ENCODE peak calls at places on chromosome 18, in six cellular contexts. B is IMR-90, D is heart left ventricle, G is MM.1S, F is AG04450, O is fibroblast of the aortic adventitia. W is an unnamed sample.
A peak's percentile ranks its signal among the peaks of the same experiment; 100 is the strongest.

GRCh38 chr18:11859903-11860407 is 8.7 kb downstream of the CHMP1B start:
- DNase-seq in B (peak; percentile 90), D (no peak), G (no peak), F (peak; percentile 21), O (peak; percentile 75), W (no peak)

GRCh38 chr18:44742741-44743311 is 62.1 kb downstream of the SETBP1 start:
- DNase-seq in B (peak; percentile 29), D (peak; percentile 74), G (no peak), F (peak; percentile 4), O (peak; percentile 79), W (peak; percentile 70)

GRCh38 chr18:34643982-34644381 is 66.1 kb upstream of the DTNA start:
- DNase-seq in B (peak; percentile 12), D (no peak), G (no peak), F (no peak), O (peak; percentile 34), W (no peak)

GRCh38 chr18:80143876-80144275 is 34.8 kb downstream of the ADNP2 start:
- DNase-seq in B (peak; percentile 68), D (no peak), G (no peak), F (no peak), O (peak; percentile 19), W (no peak)

GRCh38 chr18:5709476-5710095 is 165.8 kb upstream of the EPB41L3 start:
- DNase-seq in B (no peak), D (no peak), G (no peak), F (no peak), O (no peak), W (no peak)

GRCh38 chr18:154151-154550 is 4.2 kb upstream of the USP14 start:
- DNase-seq in B (peak; percentile 29), D (peak; percentile 32), G (no peak), F (no peak), O (peak; percentile 39), W (peak; percentile 4)

GRCh38 chr18:11322006-11322405 is 172.6 kb upstream of the PIEZO2 start:
- DNase-seq in B (peak; percentile 12), D (no peak), G (no peak), F (no peak), O (no peak), W (no peak)

GRCh38 chr18:5984245-5984644 is 88.9 kb upstream of the TMEM200C start:
- DNase-seq in B (no peak), D (no peak), G (no peak), F (no peak), O (no peak), W (no peak)

GRCh38 chr18:28189400-28190239 is 12.7 kb upstream of the CDH2 start:
- DNase-seq in B (peak; percentile 87), D (no peak), G (peak; percentile 67), F (peak; percentile 56), O (peak; percentile 84), W (peak; percentile 15)

GRCh38 chr18:24270937-24271380 is 126.7 kb downstream of the OSBPL1A start:
- DNase-seq in B (peak; percentile 63), D (no peak), G (no peak), F (no peak), O (peak; percentile 51), W (no peak)

GRCh38 chr18:9658111-9658641 is 43.8 kb upstream of the PPP4R1 start:
- DNase-seq in B (no peak), D (no peak), G (no peak), F (no peak), O (no peak), W (no peak)

GRCh38 chr18:66575263-66575662 is 28.6 kb downstream of the CDH19 start:
- DNase-seq in B (no peak), D (no peak), G (no peak), F (no peak), O (no peak), W (no peak)

GRCh38 chr18:29012364-29012763 is 835.4 kb upstream of the CDH2 start:
- DNase-seq in B (no peak), D (no peak), G (no peak), F (no peak), O (no peak), W (peak; percentile 7)

GRCh38 chr18:48928787-48929186 is 22.0 kb downstream of the SMAD7 start:
- DNase-seq in B (peak; percentile 42), D (peak; percentile 75), G (peak; percentile 95), F (no peak), O (peak; percentile 69), W (peak; percentile 30)

GRCh38 chr18:75818336-75818735 is 390.8 kb upstream of the SMIM21 start:
- DNase-seq in B (no peak), D (no peak), G (no peak), F (no peak), O (no peak), W (no peak)

GRCh38 chr18:45567123-45567522 is 48.2 kb upstream of the SLC14A2 start:
- DNase-seq in B (peak; percentile 21), D (peak; percentile 56), G (no peak), F (no peak), O (peak; percentile 78), W (no peak)

GRCh38 chr18:57131782-57132181 is 15.1 kb upstream of the BOD1L2 start:
- DNase-seq in B (no peak), D (no peak), G (no peak), F (no peak), O (no peak), W (no peak)

GRCh38 chr18:51149605-51150429 is 47.7 kb downstream of the MEX3C start:
- DNase-seq in B (peak; percentile 62), D (no peak), G (no peak), F (peak; percentile 2), O (peak; percentile 35), W (no peak)

GRCh38 chr18:78213365-78213994 is 766.1 kb upstream of the SALL3 start:
- DNase-seq in B (no peak), D (peak; percentile 79), G (no peak), F (no peak), O (no peak), W (no peak)

GRCh38 chr18:6745504-6746031 is 16.1 kb downstream of the ARHGAP28 start:
- DNase-seq in B (no peak), D (no peak), G (no peak), F (no peak), O (no peak), W (no peak)

GRCh38 chr18:58928401-58928800 is 63.7 kb downstream of the ZNF532 start:
- DNase-seq in B (no peak), D (no peak), G (no peak), F (no peak), O (no peak), W (no peak)
- H3K4me3 ChIP-seq in B (no peak overlapping the region), D (no peak overlapping the region), G (no peak overlapping the region), F (no peak overlapping the region), O (no peak overlapping the region), W (no peak overlapping the region)

DNA sequence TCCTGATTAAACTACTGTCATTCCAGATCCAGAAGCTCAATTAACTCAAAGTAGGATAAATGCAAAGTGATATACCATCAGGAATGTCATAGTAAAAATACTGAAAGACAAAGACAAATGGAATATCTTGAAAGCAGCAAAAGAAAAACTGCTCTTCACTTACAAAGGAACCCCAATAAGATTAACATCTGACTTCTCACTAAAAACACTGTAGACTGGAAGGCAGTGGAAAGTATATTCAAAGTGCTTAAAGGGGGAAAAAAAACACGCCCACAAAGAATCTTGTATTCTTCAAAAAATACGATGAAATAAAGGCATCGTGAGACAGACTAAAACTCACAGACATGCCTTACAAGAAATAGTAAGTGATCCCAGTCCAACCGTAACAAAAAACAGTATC is 195.7 kb downstream of the DOK6 start:
- DNase-seq in B (no peak), D (no peak), G (no peak), F (no peak), O (no peak), W (no peak)
- TF ChIP-seq CTCF in B (no peak), D (no peak), G (no peak), F (no peak), O (no peak), W (no peak)

GRCh38 chr18:59540819-59541218 is 156.4 kb downstream of the CCBE1 start:
- DNase-seq in B (peak; percentile 52), D (no peak), G (no peak), F (no peak), O (peak; percentile 62), W (no peak)
- H3K4me3 ChIP-seq in B (no peak overlapping the region), D (no peak overlapping the region), G (no peak overlapping the region), F (no peak overlapping the region), O (no peak overlapping the region), W (no peak overlapping the region)

DNA sequence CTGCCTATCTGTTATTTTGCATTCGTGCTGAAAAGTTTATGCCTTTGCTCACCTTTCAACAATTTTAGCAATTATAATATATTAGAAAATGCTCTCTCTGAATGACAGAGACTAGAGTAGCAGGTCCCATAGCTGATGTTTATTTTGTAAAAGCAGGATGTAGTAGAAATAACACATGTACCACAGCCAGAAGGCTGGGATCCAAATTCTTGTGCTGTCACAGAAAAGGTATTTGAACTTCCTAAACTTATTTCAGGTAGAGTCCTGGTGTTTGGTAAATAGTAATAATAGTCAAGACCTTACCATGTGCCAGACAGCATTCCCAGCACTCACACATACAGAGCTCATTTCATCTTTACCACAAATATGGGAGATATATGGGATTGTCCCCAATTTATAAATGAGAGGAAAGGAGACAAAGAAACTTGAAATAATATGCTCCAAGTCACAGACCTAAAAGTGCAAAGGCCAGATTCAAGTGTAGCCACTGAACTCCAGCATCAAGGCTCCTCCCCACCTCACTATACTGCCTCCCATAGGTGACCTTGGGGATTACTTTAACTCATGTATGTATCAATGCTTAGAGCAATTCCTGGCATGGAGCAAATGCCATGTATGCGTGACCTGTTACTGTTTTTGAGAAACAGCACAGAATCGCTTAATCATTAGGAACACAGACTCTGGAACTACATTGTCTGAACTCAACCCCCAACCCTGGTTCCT is 284.7 kb upstream of the RAB12 start:
- DNase-seq in B (no peak), D (no peak), G (no peak), F (no peak), O (no peak), W (no peak)
- TF ChIP-seq CTCF in B (no peak), D (no peak), G (peak; percentile 11), F (no peak), O (peak; percentile 4), W (peak; percentile 15)

GRCh38 chr18:8367217-8367988 is 241.8 kb upstream of the RAB12 start:
- DNase-seq in B (no peak), D (no peak), G (peak; percentile 81), F (no peak), O (no peak), W (peak; percentile 46)
- H3K4me3 ChIP-seq in B (no peak overlapping the region), D (peak overlapping the region; percentile 31), G (peak overlapping the region; percentile 37), F (peak overlapping the region; percentile 35), O (peak overlapping the region; percentile 35), W (peak overlapping the region; percentile 48)

W was measured in BE2C.